ENCODE peak calls at places on chromosomes 4 and X, in six cellular contexts. X, A, W, E, D and R are unnamed samples.

GRCh38 chrX:31590581-31591113 is 518.8 kb upstream of the FTHL17 start:
- DNase-seq in D (no peak), A (no peak), E (no peak), W (no peak), X (no peak), R (peak)

GRCh38 chr4:56414135-56414675 is 21.2 kb downstream of the PPAT start:
- DNase-seq in W (no peak), A (no peak), X (no peak), E (no peak), D (no peak), R (no peak)

GRCh38 chr4:102116121-102116520 is 229.2 kb downstream of the SLC39A8 start:
- DNase-seq in D (no peak), W (no peak), X (no peak), A (no peak), E (no peak), R (no peak)

GRCh38 chrX:119887721-119888425 is 7.8 kb upstream of the AKAP14 start:
- DNase-seq in D (peak), A (no peak), E (peak), X (no peak), W (peak), R (no peak)

GRCh38 chr4:152628128-152628527 is 51.7 kb downstream of the TMEM154 start:
- DNase-seq in D (no peak), E (no peak), X (no peak), A (no peak), W (no peak), R (no peak)

GRCh38 chrX:109840585-109840984 is 107.5 kb upstream of the ACSL4 start:
- DNase-seq in E (peak), X (no peak), A (peak), W (no peak), D (no peak), R (peak)

GRCh38 chrX:71954458-71954857 is 43.8 kb downstream of the NHSL2 start:
- DNase-seq in A (no peak), E (no peak), D (no peak), X (no peak), W (no peak), R (no peak)

GRCh38 chr4:26141101-26141830 is 179.5 kb upstream of the RBPJ start:
- DNase-seq in D (no peak), E (no peak), A (no peak), W (no peak), X (no peak), R (no peak)

GRCh38 chrX:72145181-72145580 is 13.5 kb upstream of the RTL5 start:
- DNase-seq in W (no peak), E (no peak), D (no peak), A (no peak), X (no peak), R (no peak)

GRCh38 chr4:81635747-81636146 is 164.0 kb upstream of the RASGEF1B start:
- DNase-seq in X (no peak), E (peak), A (no peak), W (no peak), D (no peak), R (no peak)

GRCh38 chrX:116232833-116233232 is 62.3 kb downstream of the AGTR2 start:
- DNase-seq in A (no peak), W (no peak), X (no peak), D (no peak), E (no peak), R (peak)

GRCh38 chr4:161991811-161992210 is 172.0 kb downstream of the FSTL5 start:
- DNase-seq in X (no peak), W (no peak), A (no peak), E (no peak), D (no peak), R (no peak)

GRCh38 chr4:80226091-80226490 is 28.8 kb downstream of the PRDM8 start:
- DNase-seq in A (no peak), D (no peak), E (no peak), W (no peak), X (no peak), R (no peak)

GRCh38 chr4:48223633-48224295 is 45.9 kb downstream of the TEC start:
- DNase-seq in X (no peak), W (no peak), A (no peak), E (no peak), D (no peak), R (peak)

GRCh38 chrX:48025561-48025960 is 18.8 kb downstream of the SPACA5 start:
- DNase-seq in W (peak), E (peak), X (no peak), A (no peak), D (peak), R (no peak)

GRCh38 chrX:16488959-16489358 is 161.0 kb upstream of the S100G start:
- DNase-seq in D (no peak), A (no peak), W (no peak), X (no peak), E (no peak), R (no peak)

GRCh38 chr4:185580699-185581098 is 45.4 kb upstream of the PDLIM3 start:
- DNase-seq in E (no peak), W (no peak), X (no peak), D (no peak), A (no peak), R (no peak)

GRCh38 chr4:10853196-10853595 is 168.6 kb upstream of the CLNK start:
- DNase-seq in X (no peak), E (no peak), A (no peak), W (no peak), D (no peak), R (no peak)